ENCODE peak calls at places on chromosome 4, in nine cellular contexts. F, W, S, K, X, R, V, I and C are unnamed samples.
A peak's percentile ranks its signal among the peaks of the same experiment; 100 is the strongest.

GRCh38 chr4:162392938-162393337 is 229.1 kb upstream of the FSTL5 start:
- DNase-seq in F (no peak), W (no peak), S (no peak), K (no peak), X (no peak), R (no peak), V (no peak), I (no peak), C (no peak)

GRCh38 chr4:146224331-146224966 is 10.1 kb downstream of the REELD1 start:
- DNase-seq in F (no peak), W (no peak), S (no peak), K (no peak), X (no peak), R (no peak), V (peak; percentile 25), I (no peak), C (peak; percentile 57)

GRCh38 chr4:137226900-137227299 is 305.4 kb downstream of the PCDH18 start:
- DNase-seq in F (no peak), W (no peak), S (no peak), K (no peak), X (peak; percentile 8), R (no peak), V (no peak), I (peak; percentile 4), C (peak; percentile 19)

GRCh38 chr4:7713757-7714156 is 225.9 kb downstream of the AFAP1 start:
- DNase-seq in F (no peak), W (no peak), S (no peak), K (no peak), X (no peak), R (no peak), V (no peak), I (no peak), C (no peak)

GRCh38 chr4:123553279-123553678 is 156.7 kb downstream of the SPRY1 start:
- DNase-seq in F (no peak), W (no peak), S (no peak), K (no peak), X (no peak), R (no peak), V (no peak), I (no peak), C (no peak)

GRCh38 chr4:72218953-72219352 is 187.2 kb downstream of the NPFFR2 start:
- DNase-seq in F (no peak), W (no peak), S (no peak), K (no peak), X (no peak), R (no peak), V (peak; percentile 12), I (no peak), C (no peak)

GRCh38 chr4:37876156-37876555 is 14.7 kb upstream of the TBC1D1 start:
- DNase-seq in F (no peak), W (no peak), S (no peak), K (no peak), X (no peak), R (peak; percentile 5), V (no peak), I (peak; percentile 18), C (no peak)

GRCh38 chr4:181897935-181898334 is 345.3 kb upstream of the TENM3 start:
- DNase-seq in F (no peak), W (no peak), S (no peak), K (no peak), X (no peak), R (peak; percentile 93), V (peak; percentile 17), I (peak; percentile 68), C (peak; percentile 63)